ENCODE peak calls at places on chromosomes 11 and 22, in six cellular contexts. One of them, this sample, is unnamed.

GRCh38 chr11:118291453-118291852 is 13.1 kb upstream of the CD3E start:
- DNase-seq in upper lobe of right lung: no peak
- DNase-seq in H1: no peak
- DNase-seq in mesendoderm: no peak
- DNase-seq in psoas muscle: no peak
- DNase-seq in left lung: no peak
- DNase-seq in this sample: no peak

GRCh38 chr11:113242767-113243397 is 71.5 kb upstream of the TTC12 start:
- DNase-seq in upper lobe of right lung: no peak
- DNase-seq in H1: no peak
- DNase-seq in mesendoderm: peak; percentile 68
- DNase-seq in psoas muscle: no peak
- DNase-seq in left lung: no peak
- DNase-seq in this sample: peak; percentile 30

GRCh38 chr11:4577761-4578160 is 3.8 kb upstream of the OR52I2 start:
- DNase-seq in upper lobe of right lung: no peak
- DNase-seq in H1: no peak
- DNase-seq in mesendoderm: no peak
- DNase-seq in psoas muscle: no peak
- DNase-seq in left lung: no peak
- DNase-seq in this sample: no peak

GRCh38 chr11:112307617-112308016 is 47.0 kb upstream of the PLET1 start:
- DNase-seq in upper lobe of right lung: no peak
- DNase-seq in H1: no peak
- DNase-seq in mesendoderm: no peak
- DNase-seq in psoas muscle: no peak
- DNase-seq in left lung: no peak
- DNase-seq in this sample: no peak

GRCh38 chr11:77113382-77114088 is 10.9 kb downstream of the OMP start:
- DNase-seq in upper lobe of right lung: no peak
- DNase-seq in H1: peak; percentile 75
- DNase-seq in mesendoderm: peak; percentile 68
- DNase-seq in psoas muscle: peak; percentile 15
- DNase-seq in left lung: peak; percentile 54
- DNase-seq in this sample: no peak

GRCh38 chr22:48444320-48445112 is 1383.2 kb downstream of the BRD1 start:
- DNase-seq in upper lobe of right lung: no peak
- DNase-seq in H1: no peak
- DNase-seq in mesendoderm: no peak
- DNase-seq in psoas muscle: no peak
- DNase-seq in left lung: no peak
- DNase-seq in this sample: no peak

GRCh38 chr22:50278461-50278860 is 8.3 kb upstream of the MAPK11 start:
- DNase-seq in upper lobe of right lung: no peak
- DNase-seq in H1: no peak
- DNase-seq in mesendoderm: no peak
- DNase-seq in psoas muscle: no peak
- DNase-seq in left lung: no peak
- DNase-seq in this sample: no peak

GRCh38 chr11:67404515-67405195 is 772 bp downstream of the TBC1D10C start:
- DNase-seq in upper lobe of right lung: peak; percentile 83
- DNase-seq in H1: no peak
- DNase-seq in mesendoderm: no peak
- DNase-seq in psoas muscle: no peak
- DNase-seq in left lung: no peak
- DNase-seq in this sample: no peak

GRCh38 chr11:47991266-47991830 is 11.0 kb downstream of the PTPRJ start:
- DNase-seq in upper lobe of right lung: peak; percentile 73
- DNase-seq in H1: no peak
- DNase-seq in mesendoderm: peak; percentile 90
- DNase-seq in psoas muscle: peak; percentile 28
- DNase-seq in left lung: no peak
- DNase-seq in this sample: no peak

GRCh38 chr22:27283714-27284113 is 517.8 kb downstream of the MN1 start:
- DNase-seq in upper lobe of right lung: no peak
- DNase-seq in H1: no peak
- DNase-seq in mesendoderm: peak; percentile 44
- DNase-seq in psoas muscle: no peak
- DNase-seq in left lung: no peak
- DNase-seq in this sample: no peak

GRCh38 chr11:109728056-109728455 is 306.1 kb downstream of the C11orf87 start:
- DNase-seq in upper lobe of right lung: no peak
- DNase-seq in H1: no peak
- DNase-seq in mesendoderm: no peak
- DNase-seq in psoas muscle: no peak
- DNase-seq in left lung: no peak
- DNase-seq in this sample: no peak

GRCh38 chr22:21657361-21658118 is 8.3 kb upstream of the PPIL2 start:
- DNase-seq in upper lobe of right lung: peak; percentile 92
- DNase-seq in H1: peak; percentile 92
- DNase-seq in mesendoderm: peak; percentile 77
- DNase-seq in psoas muscle: peak; percentile 73
- DNase-seq in left lung: peak; percentile 97
- DNase-seq in this sample: peak; percentile 21

GRCh38 chr11:69102732-69103615 is 52.8 kb upstream of the SMIM38 start:
- DNase-seq in upper lobe of right lung: no peak
- DNase-seq in H1: no peak
- DNase-seq in mesendoderm: peak; percentile 18
- DNase-seq in psoas muscle: no peak
- DNase-seq in left lung: peak; percentile 70
- DNase-seq in this sample: no peak
- H3K27ac ChIP-seq in upper lobe of right lung: no peak overlapping the region
- H3K27ac ChIP-seq in H1: no peak overlapping the region
- H3K27ac ChIP-seq in mesendoderm: no peak overlapping the region
- H3K27ac ChIP-seq in psoas muscle: no peak overlapping the region
- H3K27ac ChIP-seq in left lung: no peak overlapping the region
- H3K27ac ChIP-seq in this sample: no peak overlapping the region

GRCh38 chr22:43471186-43471585 is 59.4 kb downstream of the MPPED1 start:
- DNase-seq in upper lobe of right lung: no peak
- DNase-seq in H1: no peak
- DNase-seq in mesendoderm: no peak
- DNase-seq in psoas muscle: no peak
- DNase-seq in left lung: no peak
- DNase-seq in this sample: no peak
- H3K27ac ChIP-seq in upper lobe of right lung: no peak overlapping the region
- H3K27ac ChIP-seq in H1: no peak overlapping the region
- H3K27ac ChIP-seq in mesendoderm: no peak overlapping the region
- H3K27ac ChIP-seq in psoas muscle: no peak overlapping the region
- H3K27ac ChIP-seq in left lung: no peak overlapping the region
- H3K27ac ChIP-seq in this sample: no peak overlapping the region

DNA sequence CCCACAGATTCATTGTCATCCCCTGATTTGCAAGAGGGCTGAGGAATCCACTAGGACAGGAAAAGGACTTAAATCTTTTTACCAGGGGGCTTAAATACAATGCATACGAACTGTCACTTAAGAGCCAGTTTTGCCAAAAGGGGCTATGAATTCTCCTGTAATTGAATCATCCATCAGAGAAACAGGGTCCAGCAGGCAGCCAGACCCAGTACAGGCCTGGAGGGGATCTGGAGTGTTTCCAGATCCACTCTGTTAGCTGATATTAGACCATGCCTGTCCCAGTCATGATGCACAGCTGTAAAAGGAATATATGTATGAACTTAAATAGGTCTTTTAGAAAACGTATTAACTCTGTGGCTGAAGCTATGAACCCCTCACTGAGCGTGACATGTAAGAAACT is 53.8 kb upstream of the PRSS23 start:
- DNase-seq in upper lobe of right lung: no peak
- DNase-seq in H1: no peak
- DNase-seq in mesendoderm: no peak
- DNase-seq in psoas muscle: no peak
- DNase-seq in left lung: no peak
- DNase-seq in this sample: no peak
- H3K27ac ChIP-seq in upper lobe of right lung: no peak overlapping the region
- H3K27ac ChIP-seq in H1: no peak overlapping the region
- H3K27ac ChIP-seq in mesendoderm: no peak overlapping the region
- H3K27ac ChIP-seq in psoas muscle: no peak overlapping the region
- H3K27ac ChIP-seq in left lung: no peak overlapping the region
- H3K27ac ChIP-seq in this sample: no peak overlapping the region

DNA sequence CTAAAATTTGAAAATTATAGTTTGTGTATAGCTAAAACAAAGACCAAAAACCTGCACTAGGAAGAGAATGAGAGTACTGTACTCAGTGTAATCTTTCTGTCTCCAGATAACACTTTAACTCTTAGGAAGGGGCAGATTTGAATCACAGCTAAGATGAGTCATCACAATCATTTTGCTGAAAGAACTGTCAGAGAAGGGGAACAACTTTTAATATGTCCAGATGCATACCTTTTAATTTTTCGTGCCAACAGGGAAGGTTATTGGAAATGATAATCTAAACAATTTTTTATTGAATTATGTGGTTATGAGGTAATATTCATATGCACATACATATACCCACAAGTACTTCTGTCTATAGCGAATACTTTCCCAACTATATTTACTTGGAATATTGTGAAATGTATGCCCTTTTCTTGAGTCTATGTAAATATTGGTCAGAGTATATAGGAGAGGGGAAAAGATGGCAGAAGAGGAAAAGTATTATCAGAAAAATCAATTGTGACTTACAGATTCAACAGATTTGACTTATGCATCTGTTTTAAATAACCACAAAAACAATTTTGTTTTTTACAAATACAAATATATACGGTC is 51.1 kb upstream of the MUC15 start:
- DNase-seq in upper lobe of right lung: no peak
- DNase-seq in H1: no peak
- DNase-seq in mesendoderm: no peak
- DNase-seq in psoas muscle: no peak
- DNase-seq in left lung: no peak
- DNase-seq in this sample: no peak
- H3K27ac ChIP-seq in upper lobe of right lung: no peak overlapping the region
- H3K27ac ChIP-seq in H1: no peak overlapping the region
- H3K27ac ChIP-seq in mesendoderm: no peak overlapping the region
- H3K27ac ChIP-seq in psoas muscle: no peak overlapping the region
- H3K27ac ChIP-seq in left lung: no peak overlapping the region
- H3K27ac ChIP-seq in this sample: no peak overlapping the region

GRCh38 chr11:62716816-62717215 is 9.3 kb downstream of the GNG3 start:
- DNase-seq in upper lobe of right lung: no peak
- DNase-seq in H1: no peak
- DNase-seq in mesendoderm: no peak
- DNase-seq in psoas muscle: no peak
- DNase-seq in left lung: no peak
- DNase-seq in this sample: peak; percentile 8
- H3K27ac ChIP-seq in upper lobe of right lung: no peak overlapping the region
- H3K27ac ChIP-seq in H1: no peak overlapping the region
- H3K27ac ChIP-seq in mesendoderm: no peak overlapping the region
- H3K27ac ChIP-seq in psoas muscle: peak overlapping the region; percentile 47
- H3K27ac ChIP-seq in left lung: no peak overlapping the region
- H3K27ac ChIP-seq in this sample: no peak overlapping the region

GRCh38 chr11:65355013-65355775 is 643 bp downstream of the TIGD3 start:
- DNase-seq in upper lobe of right lung: peak; percentile 76
- DNase-seq in H1: peak; percentile 71
- DNase-seq in mesendoderm: peak; percentile 13
- DNase-seq in psoas muscle: no peak
- DNase-seq in left lung: peak; percentile 89
- DNase-seq in this sample: no peak
- H3K27ac ChIP-seq in upper lobe of right lung: no peak overlapping the region
- H3K27ac ChIP-seq in H1: no peak overlapping the region
- H3K27ac ChIP-seq in mesendoderm: no peak overlapping the region
- H3K27ac ChIP-seq in psoas muscle: peak overlapping the region; percentile 3
- H3K27ac ChIP-seq in left lung: no peak overlapping the region
- H3K27ac ChIP-seq in this sample: peak overlapping the region; percentile 35